ENCODE peak calls at places on chromosomes 6 and 20, in eight cellular contexts. A is GM20000, B is nephron progenitor cell, F is foreskin fibroblast, R is body of pancreas, P is GM23338, V is fibroblast of pulmonary artery, C is WTC11. W is an unnamed sample.

GRCh38 chr6:8000080-8001035 is 63.8 kb downstream of the BLOC1S5 start:
- DNase-seq in A (no peak), B (no peak), F (no peak), R (no peak), P (no peak), V (peak), C (no peak), W (no peak)

GRCh38 chr6:7697820-7698623 is 27.9 kb upstream of the BMP6 start:
- DNase-seq in A (no peak), B (no peak), F (peak), R (no peak), P (peak), V (peak), C (no peak), W (peak)

GRCh38 chr6:3208096-3208774 is 19.2 kb downstream of the TUBB2B start:
- DNase-seq in A (no peak), B (no peak), F (peak), R (no peak), P (peak), V (peak), C (no peak), W (no peak)

GRCh38 chr20:51425347-51426106 is 117.0 kb downstream of the NFATC2 start:
- DNase-seq in A (no peak), B (no peak), F (no peak), R (no peak), P (peak), V (no peak), C (no peak), W (peak)

GRCh38 chr6:167746377-167747151 is 80.1 kb upstream of the AFDN start:
- DNase-seq in A (no peak), B (no peak), F (no peak), R (no peak), P (no peak), V (no peak), C (no peak), W (no peak)

GRCh38 chr6:39934060-39934757 is at the start of gene MOCS1:
- DNase-seq in A (peak), B (peak), F (peak), R (peak), P (peak), V (peak), C (peak), W (peak)

GRCh38 chr20:41178904-41179432 is 41.6 kb downstream of the PLCG1 start:
- DNase-seq in A (no peak), B (no peak), F (no peak), R (no peak), P (no peak), V (peak), C (peak), W (no peak)

GRCh38 chr6:116975600-116975999 is 98.6 kb downstream of the RFX6 start:
- DNase-seq in A (no peak), B (no peak), F (peak), R (no peak), P (no peak), V (no peak), C (no peak), W (no peak)

GRCh38 chr20:59526242-59527225 is 77.8 kb upstream of the PHACTR3 start:
- DNase-seq in A (no peak), B (no peak), F (peak), R (no peak), P (peak), V (peak), C (peak), W (no peak)
- TF ChIP-seq CTCF in A (no peak), B (peak), F (peak), R (no peak), P (peak), V (peak), C (no peak), W (no peak)

GRCh38 chr20:17966432-17967312 is 1.9 kb downstream of the SNX5 start:
- DNase-seq in A (peak), B (no peak), F (peak), R (no peak), P (peak), V (peak), C (no peak), W (no peak)
- TF ChIP-seq CTCF in A (no peak), B (no peak), F (peak), R (peak), P (no peak), V (peak), C (no peak), W (peak)

GRCh38 chr6:158487495-158487894 is 72.4 kb upstream of the TMEM181 start:
- DNase-seq in A (no peak), B (no peak), F (peak), R (no peak), P (no peak), V (no peak), C (no peak), W (no peak)

GRCh38 chr6:158488065-158488464 is 71.8 kb upstream of the TMEM181 start:
- DNase-seq in A (no peak), B (no peak), F (peak), R (no peak), P (no peak), V (peak), C (no peak), W (peak)

GRCh38 chr6:158492881-158493280 is 67.0 kb upstream of the TMEM181 start:
- DNase-seq in A (no peak), B (no peak), F (no peak), R (peak), P (no peak), V (no peak), C (no peak), W (no peak)

GRCh38 chr6:158485411-158485810 is 74.5 kb upstream of the TMEM181 start:
- DNase-seq in A (no peak), B (no peak), F (peak), R (no peak), P (no peak), V (no peak), C (no peak), W (no peak)

GRCh38 chr6:158489441-158489840 is 70.5 kb upstream of the TMEM181 start:
- DNase-seq in A (no peak), B (no peak), F (no peak), R (no peak), P (no peak), V (no peak), C (no peak), W (no peak)
- TF ChIP-seq CTCF in A (no peak), B (no peak), F (no peak), R (no peak), P (no peak), V (no peak), C (no peak), W (no peak)

GRCh38 chr6:112781236-112781635 is 434.1 kb downstream of the RFPL4B start:
- DNase-seq in A (no peak), B (peak), F (peak), R (no peak), P (no peak), V (peak), C (no peak), W (no peak)
- TF ChIP-seq CTCF in A (no peak), B (no peak), F (no peak), R (no peak), P (peak), V (peak), C (no peak), W (no peak)

GRCh38 chr20:17825949-17826843 is 126.4 kb downstream of the BANF2 start:
- DNase-seq in A (peak), B (no peak), F (peak), R (no peak), P (no peak), V (no peak), C (no peak), W (peak)

GRCh38 chr20:17825251-17825691 is 125.5 kb downstream of the BANF2 start:
- DNase-seq in A (no peak), B (no peak), F (no peak), R (no peak), P (no peak), V (peak), C (no peak), W (no peak)

GRCh38 chr20:17824676-17825224 is 125.0 kb downstream of the BANF2 start:
- DNase-seq in A (no peak), B (no peak), F (no peak), R (no peak), P (no peak), V (no peak), C (no peak), W (no peak)

GRCh38 chr20:17828598-17829144 is 128.9 kb downstream of the BANF2 start:
- DNase-seq in A (no peak), B (no peak), F (no peak), R (no peak), P (no peak), V (no peak), C (no peak), W (no peak)

DNA sequence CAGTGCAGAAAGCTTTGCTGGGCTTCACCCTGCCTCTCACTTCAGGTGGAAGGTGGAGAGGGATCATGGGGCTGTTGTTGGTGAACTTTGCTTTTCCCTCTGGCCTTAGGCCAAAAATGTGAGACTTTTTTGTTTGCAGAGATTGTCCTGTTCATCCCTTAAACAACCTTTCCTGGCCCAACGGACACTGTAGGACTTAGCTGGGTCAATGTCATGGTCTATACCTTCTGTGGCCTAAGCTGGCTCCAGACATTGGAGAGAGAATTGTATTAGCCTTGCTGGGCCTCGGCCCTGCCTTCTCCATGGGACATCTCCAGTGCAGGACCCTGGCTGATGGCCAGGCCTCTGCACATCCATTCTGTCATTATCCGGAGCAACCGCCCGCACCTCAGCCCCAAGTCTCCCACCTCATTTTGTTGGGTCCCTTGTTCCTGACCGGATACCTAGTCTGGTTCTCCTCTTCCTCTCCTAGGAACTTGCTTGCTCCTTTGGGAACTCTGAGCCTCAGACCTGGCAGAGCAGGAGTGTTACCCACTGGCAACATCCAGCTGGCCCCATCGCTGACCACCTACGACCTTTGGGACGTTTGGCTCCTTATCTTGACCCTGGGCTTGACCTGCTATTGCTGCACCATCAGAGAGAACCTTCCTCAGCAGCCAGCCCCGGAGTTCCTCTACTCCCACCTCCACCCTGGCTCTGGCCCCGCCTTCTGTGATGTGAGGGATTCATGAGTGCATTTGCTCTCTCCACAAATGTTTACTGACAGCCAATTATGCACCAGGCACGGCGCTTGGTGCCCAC is 128.2 kb downstream of the BANF2 start:
- DNase-seq in A (no peak), B (no peak), F (no peak), R (peak), P (no peak), V (no peak), C (no peak), W (no peak)
- TF ChIP-seq CTCF in A (no peak), B (no peak), F (no peak), R (no peak), P (no peak), V (no peak), C (no peak), W (no peak)

DNA sequence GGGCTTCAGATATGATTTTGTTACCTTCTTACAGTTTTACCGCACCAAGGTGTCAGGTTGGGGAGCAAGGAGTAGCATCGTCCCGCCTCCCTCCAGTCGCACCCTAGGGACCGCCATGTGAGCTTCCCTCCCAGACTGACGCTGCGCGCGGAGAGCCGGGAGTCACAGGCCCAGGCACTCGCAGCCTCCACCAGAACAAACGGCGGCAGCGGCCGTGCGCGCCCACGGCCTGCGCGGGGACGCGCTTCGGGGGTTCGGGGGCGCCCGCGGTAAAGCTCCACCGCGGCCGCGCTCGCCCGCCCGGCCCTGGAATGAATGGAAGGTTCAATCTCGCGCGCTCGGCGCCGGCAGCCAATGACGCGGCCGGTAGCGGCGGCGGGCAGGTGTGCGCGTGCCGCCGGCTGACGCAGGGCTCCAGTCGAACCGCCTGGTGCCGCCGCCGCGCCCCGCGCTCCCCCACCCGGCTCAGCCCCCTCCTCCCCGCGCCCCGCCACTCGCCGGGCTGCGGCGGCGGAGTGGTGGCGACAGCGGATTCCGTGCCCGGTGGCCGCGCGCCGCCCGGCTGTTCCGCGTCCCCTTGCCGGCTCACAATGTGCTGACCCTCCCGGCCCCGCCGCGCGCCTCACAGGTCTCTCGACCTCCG is 16.5 kb upstream of the LIN28B start:
- DNase-seq in A (no peak), B (peak), F (peak), R (no peak), P (peak), V (no peak), C (peak), W (no peak)
- TF ChIP-seq CTCF in A (no peak), B (no peak), F (no peak), R (no peak), P (no peak), V (no peak), C (no peak), W (no peak)

GRCh38 chr20:10115021-10115420 is 80.2 kb downstream of the ANKEF1 start:
- DNase-seq in A (no peak), B (no peak), F (peak), R (no peak), P (no peak), V (peak), C (no peak), W (no peak)
- TF ChIP-seq CTCF in A (no peak), B (no peak), F (no peak), R (no peak), P (no peak), V (no peak), C (no peak), W (no peak)

W was measured in activated CD8-positive, alpha-beta T cell treated with anti-CD3 and anti-CD28 coated beads for 36 hours.